ENCODE peak calls at places on chromosomes 5 and 9, in six cellular contexts. U is progenitor cell of endocrine pancreas, H is lung, D is MCF 10A, Q is sigmoid colon, A is A549. B is an unnamed sample.

GRCh38 chr5:134242146-134242545 is 16.3 kb upstream of the PPP2CA start:
- DNase-seq in U (no peak), H (no peak), D (peak), Q (peak), A (peak), B (no peak)

GRCh38 chr9:105007143-105007542 is 79.2 kb upstream of the ABCA1 start:
- DNase-seq in U (no peak), H (peak), D (peak), Q (peak), A (peak), B (no peak)

GRCh38 chr5:147805030-147805454 is 22.5 kb upstream of the JAKMIP2 start:
- DNase-seq in U (no peak), H (no peak), D (peak), Q (no peak), A (no peak), B (no peak)

GRCh38 chr9:127283917-127284316 is 19.3 kb downstream of the GARNL3 start:
- DNase-seq in U (no peak), H (no peak), D (peak), Q (no peak), A (peak), B (no peak)

GRCh38 chr9:37910271-37910670 is 6.3 kb upstream of the SLC25A51 start:
- DNase-seq in U (no peak), H (no peak), D (no peak), Q (peak), A (no peak), B (no peak)

GRCh38 chr9:107929439-107929838 is 439.9 kb upstream of the KLF4 start:
- DNase-seq in U (no peak), H (peak), D (peak), Q (peak), A (no peak), B (no peak)

GRCh38 chr5:157549954-157550549 is 25.5 kb downstream of the ADAM19 start:
- DNase-seq in U (no peak), H (no peak), D (no peak), Q (no peak), A (no peak), B (no peak)

GRCh38 chr9:21965401-21965951 is 28.7 kb downstream of the CDKN2A start:
- DNase-seq in U (peak), H (peak), D (no peak), Q (peak), A (no peak), B (no peak)

GRCh38 chr5:140966293-140967225 is at the start of gene PCDHAC2:
- DNase-seq in U (peak), H (peak), D (peak), Q (peak), A (peak), B (peak)

GRCh38 chr9:134294228-134295071 is 31.8 kb upstream of the RXRA start:
- DNase-seq in U (no peak), H (no peak), D (no peak), Q (peak), A (no peak), B (no peak)

GRCh38 chr9:106060885-106061284 is 366.5 kb downstream of the TMEM38B start:
- DNase-seq in U (no peak), H (no peak), D (no peak), Q (no peak), A (no peak), B (no peak)

GRCh38 chr5:150120062-150120441 is 33.7 kb upstream of the CSF1R start:
- DNase-seq in U (no peak), H (no peak), D (no peak), Q (peak), A (no peak), B (no peak)

GRCh38 chr5:169300468-169301385 is at the start of gene SLIT3:
- DNase-seq in U (peak), H (no peak), D (peak), Q (peak), A (peak), B (no peak)

GRCh38 chr9:86350006-86350755 is 4.0 kb downstream of the TUT7 start:
- DNase-seq in U (no peak), H (no peak), D (no peak), Q (no peak), A (no peak), B (no peak)

GRCh38 chr5:139016186-139016585 is 141.1 kb upstream of the LRRTM2 start:
- DNase-seq in U (no peak), H (no peak), D (no peak), Q (no peak), A (no peak), B (no peak)

GRCh38 chr9:136804509-136805206 is 3.1 kb upstream of the RABL6 start:
- DNase-seq in U (no peak), H (no peak), D (no peak), Q (no peak), A (no peak), B (no peak)

GRCh38 chr5:157496847-157497246 is 36.8 kb downstream of the NIPAL4 start:
- DNase-seq in U (no peak), H (no peak), D (no peak), Q (peak), A (no peak), B (no peak)

GRCh38 chr9:122099271-122099869 is 6.3 kb upstream of the TTLL11 start:
- DNase-seq in U (peak), H (peak), D (peak), Q (peak), A (peak), B (no peak)

GRCh38 chr5:141040763-141041426 is 10.3 kb upstream of the PCDHB1 start:
- DNase-seq in U (peak), H (peak), D (peak), Q (peak), A (peak), B (peak)

GRCh38 chr5:73365301-73365853 is 83.2 kb downstream of the FOXD1 start:
- DNase-seq in U (no peak), H (no peak), D (peak), Q (no peak), A (peak), B (no peak)

GRCh38 chr5:178103612-178104011 is 9.7 kb upstream of the N4BP3 start:
- DNase-seq in U (no peak), H (no peak), D (no peak), Q (no peak), A (no peak), B (no peak)

GRCh38 chr5:170632985-170633234 is 129.1 kb downstream of the KCNIP1 start:
- DNase-seq in U (peak), H (peak), D (no peak), Q (peak), A (no peak), B (peak)

GRCh38 chr5:170630226-170630625 is 126.4 kb downstream of the KCNIP1 start:
- DNase-seq in U (no peak), H (no peak), D (no peak), Q (peak), A (no peak), B (no peak)

GRCh38 chr5:170630711-170631141 is 126.9 kb downstream of the KCNIP1 start:
- DNase-seq in U (no peak), H (no peak), D (no peak), Q (no peak), A (no peak), B (no peak)

GRCh38 chr5:170632266-170632984 is 128.6 kb downstream of the KCNIP1 start:
- DNase-seq in U (no peak), H (no peak), D (peak), Q (peak), A (peak), B (no peak)

GRCh38 chr5:170631471-170632195 is 127.8 kb downstream of the KCNIP1 start:
- DNase-seq in U (peak), H (no peak), D (peak), Q (peak), A (peak), B (no peak)
- TF ChIP-seq CTCF in U (peak), H (no peak), D (no peak), Q (no peak), A (no peak), B (peak)

DNA sequence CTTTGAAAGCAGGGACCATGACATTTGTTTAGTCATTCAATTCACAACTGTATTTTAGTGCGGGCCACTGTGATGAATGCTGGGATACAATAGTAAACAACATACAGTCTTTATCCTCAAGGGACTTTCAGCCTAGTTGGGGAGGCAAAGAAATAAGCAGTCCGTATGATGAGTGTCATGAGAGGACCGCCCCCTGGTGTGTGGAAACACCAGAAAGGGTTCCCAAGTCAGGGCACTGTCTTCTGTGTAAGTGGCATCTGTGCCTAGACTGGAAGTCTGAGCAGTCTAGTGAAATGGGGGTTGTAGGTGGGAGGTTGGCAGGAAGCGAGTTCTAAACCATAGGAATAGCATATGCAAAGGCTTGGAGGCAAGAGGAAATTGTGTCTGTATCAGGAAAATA is 6.8 kb downstream of the C9orf43 start:
- DNase-seq in U (no peak), H (no peak), D (no peak), Q (no peak), A (no peak), B (no peak)
- TF ChIP-seq CTCF in U (no peak), H (no peak), D (no peak), Q (no peak), A (no peak), B (no peak)

DNA sequence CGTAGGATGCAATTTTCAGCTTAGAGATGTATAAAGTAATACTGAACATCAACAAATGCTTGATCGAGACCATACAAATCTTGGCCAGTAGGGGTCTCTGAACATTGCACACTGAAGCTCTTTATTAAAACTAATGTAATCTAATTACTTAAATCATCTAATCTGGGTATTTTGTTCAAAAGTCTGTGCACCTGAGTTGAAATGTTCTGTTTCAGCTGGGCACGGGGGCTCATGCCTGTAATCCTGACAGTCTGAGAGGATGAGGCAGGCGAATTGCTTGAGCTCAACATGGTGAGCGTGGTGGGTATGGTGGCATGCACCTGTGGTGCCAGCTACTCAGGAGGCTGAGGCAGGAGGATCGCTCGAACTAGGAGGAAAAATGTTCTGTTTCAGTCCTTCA is 41.0 kb downstream of the ESM1 start:
- DNase-seq in U (no peak), H (no peak), D (peak), Q (no peak), A (peak), B (no peak)
- TF ChIP-seq CTCF in U (peak), H (peak), D (peak), Q (no peak), A (peak), B (peak)

DNA sequence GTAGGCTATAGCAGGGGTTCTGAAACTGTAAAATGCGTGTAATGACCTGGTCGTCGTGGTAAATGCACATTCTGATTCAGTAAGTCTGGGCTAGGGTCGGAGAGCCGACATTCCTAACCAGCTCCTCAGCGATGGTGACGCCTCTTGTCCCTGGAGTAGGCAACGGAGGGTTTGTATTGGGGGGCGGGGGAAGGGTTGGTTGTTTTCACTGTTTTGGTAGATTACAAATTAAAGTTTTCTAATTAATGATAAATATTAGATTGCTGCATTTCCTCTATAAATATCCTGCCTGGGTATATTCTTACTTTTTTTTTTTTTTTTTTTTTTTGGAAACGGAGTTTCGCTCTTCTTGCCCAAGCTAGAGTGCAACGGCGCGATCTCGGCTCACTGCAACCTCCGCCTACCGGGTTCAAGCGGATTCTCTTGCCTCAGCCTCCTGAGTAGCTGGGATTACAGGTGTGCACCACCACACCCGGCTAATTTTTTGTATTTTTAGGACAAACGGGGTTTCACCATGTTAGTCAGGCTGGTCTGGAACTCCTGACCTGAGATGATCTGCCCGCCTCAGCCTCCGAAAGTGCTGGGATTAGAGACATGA is 566 bp upstream of the ALDH7A1 start:
- DNase-seq in U (no peak), H (no peak), D (no peak), Q (no peak), A (no peak), B (no peak)
- TF ChIP-seq CTCF in U (no peak), H (no peak), D (no peak), Q (no peak), A (no peak), B (no peak)